ENCODE peak calls at places on chromosomes 6 and 20, in ten cellular contexts. U, J, M, C, B, D, O, R, V and K are unnamed samples.

GRCh38 chr20:52923123-52923543 is 49.0 kb upstream of the TSHZ2 start:
- DNase-seq in U (peak), J (peak), M (no peak), C (peak), B (no peak), D (peak), O (no peak), R (no peak), V (no peak), K (no peak)

GRCh38 chr6:166639921-166640320 is 12.9 kb upstream of the RPS6KA2 start:
- DNase-seq in U (no peak), J (no peak), M (no peak), C (no peak), B (no peak), D (no peak), O (no peak), R (no peak), V (no peak), K (no peak)

GRCh38 chr20:15916623-15917022 is 656.6 kb downstream of the KIF16B start:
- DNase-seq in U (no peak), J (no peak), M (no peak), C (no peak), B (no peak), D (no peak), O (no peak), R (no peak), V (no peak), K (no peak)

GRCh38 chr6:215335-216034 is 76.8 kb upstream of the DUSP22 start:
- DNase-seq in U (peak), J (no peak), M (no peak), C (no peak), B (peak), D (peak), O (no peak), R (peak), V (peak), K (no peak)

GRCh38 chr6:105896821-105897095 is 189.4 kb upstream of the PRDM1 start:
- DNase-seq in U (no peak), J (no peak), M (no peak), C (no peak), B (no peak), D (no peak), O (no peak), R (no peak), V (no peak), K (no peak)

GRCh38 chr20:2065111-2065510 is 36.5 kb upstream of the STK35 start:
- DNase-seq in U (no peak), J (no peak), M (no peak), C (no peak), B (no peak), D (no peak), O (no peak), R (no peak), V (no peak), K (no peak)

GRCh38 chr6:21747441-21747840 is 153.9 kb downstream of the SOX4 start:
- DNase-seq in U (no peak), J (no peak), M (no peak), C (no peak), B (no peak), D (no peak), O (no peak), R (no peak), V (no peak), K (no peak)

GRCh38 chr6:49526598-49526997 is 23.9 kb upstream of the C6orf141 start:
- DNase-seq in U (no peak), J (no peak), M (no peak), C (no peak), B (no peak), D (no peak), O (no peak), R (no peak), V (no peak), K (no peak)

GRCh38 chr6:136076496-136076895 is 173.6 kb downstream of the MTFR2 start:
- DNase-seq in U (peak), J (no peak), M (no peak), C (peak), B (no peak), D (no peak), O (no peak), R (no peak), V (no peak), K (no peak)

GRCh38 chr6:10771371-10771894 is 23.8 kb downstream of the TMEM14B start:
- DNase-seq in U (no peak), J (no peak), M (no peak), C (no peak), B (no peak), D (no peak), O (no peak), R (no peak), V (no peak), K (no peak)